ENCODE peak calls at places on chromosomes 2 and 18, in four cellular contexts. L, O, Y and H are unnamed samples.

GRCh38 chr2:61855178-61855523 is 1.3 kb upstream of the FAM161A start:
- DNase-seq in Y (no peak), L (no peak), O (no peak), H (no peak)

GRCh38 chr2:126482582-126483464 is 173.1 kb upstream of the GYPC start:
- DNase-seq in Y (no peak), L (no peak), O (no peak), H (no peak)

GRCh38 chr18:80246656-80247402 is 485 bp downstream of the PARD6G start:
- DNase-seq in O (no peak), L (no peak), Y (no peak), H (peak; percentile 93)

GRCh38 chr2:207823865-207824264 is 54.2 kb upstream of the FZD5 start:
- DNase-seq in Y (no peak), L (no peak), O (no peak), H (no peak)

GRCh38 chr18:28995319-28995718 is 818.4 kb upstream of the CDH2 start:
- DNase-seq in Y (no peak), O (no peak), L (peak; percentile 7), H (no peak)

GRCh38 chr18:77069931-77070330 is 62.7 kb downstream of the MBP start:
- DNase-seq in L (no peak), Y (peak; percentile 74), O (no peak), H (no peak)

GRCh38 chr2:170567427-170567826 is 147.7 kb upstream of the SP5 start:
- DNase-seq in L (no peak), O (no peak), Y (no peak), H (no peak)

GRCh38 chr18:66931010-66931409 is 327.1 kb upstream of the CDH19 start:
- DNase-seq in Y (no peak), O (no peak), L (no peak), H (no peak)

GRCh38 chr2:26720322-26721166 is 28.0 kb downstream of the KCNK3 start:
- DNase-seq in L (peak; percentile 82), O (peak; percentile 77), Y (no peak), H (peak; percentile 97)

GRCh38 chr2:203484266-203485112 is 50.6 kb downstream of the RAPH1 start:
- DNase-seq in L (peak; percentile 16), Y (peak; percentile 60), O (peak; percentile 30), H (no peak)

GRCh38 chr2:157971702-157972101 is 95.6 kb upstream of the ACVR1 start:
- DNase-seq in L (no peak), Y (no peak), O (no peak), H (no peak)

GRCh38 chr2:3040819-3041218 is 336.8 kb downstream of the EIPR1 start:
- DNase-seq in L (no peak), O (no peak), Y (no peak), H (no peak)

GRCh38 chr2:240319855-240320560 is 115.5 kb upstream of the GPC1 start:
- DNase-seq in O (no peak), Y (no peak), L (peak; percentile 97), H (peak; percentile 98)

GRCh38 chr2:129904532-129905446 is 74.7 kb upstream of the RAB6C start:
- DNase-seq in O (no peak), L (no peak), Y (no peak), H (no peak)

GRCh38 chr2:190896477-190896876 is 15.9 kb downstream of the GLS start:
- DNase-seq in L (no peak), O (no peak), Y (no peak), H (no peak)

GRCh38 chr18:8704361-8705279 is 736 bp upstream of the MTCL1 start:
- DNase-seq in L (peak; percentile 88), O (peak; percentile 84), Y (peak; percentile 76), H (peak; percentile 100)

GRCh38 chr2:86686905-86687304 is 33.2 kb upstream of the RMND5A start:
- DNase-seq in Y (no peak), L (no peak), O (no peak), H (no peak)

GRCh38 chr2:66700181-66700686 is 265.3 kb downstream of the MEIS1 start:
- DNase-seq in Y (no peak), O (no peak), L (no peak), H (no peak)

GRCh38 chr2:42854207-42854818 is 61.9 kb upstream of the HAAO start:
- DNase-seq in L (peak; percentile 23), O (peak; percentile 50), Y (no peak), H (no peak)

GRCh38 chr2:235330775-235331438 is 162.9 kb upstream of the AGAP1 start:
- DNase-seq in L (peak; percentile 94), O (no peak), Y (no peak), H (peak; percentile 92)

GRCh38 chr2:10504994-10505820 is 57.1 kb upstream of the ODC1 start:
- DNase-seq in L (no peak), Y (no peak), O (no peak), H (no peak)

GRCh38 chr18:71529708-71530303 is 1014.3 kb downstream of the CBLN2 start:
- DNase-seq in Y (no peak), L (no peak), O (no peak), H (no peak)

GRCh38 chr18:5662586-5663090 is 118.8 kb upstream of the EPB41L3 start:
- DNase-seq in Y (no peak), O (no peak), L (no peak), H (no peak)

GRCh38 chr2:16324544-16324937 is 341.1 kb downstream of the CYRIA start:
- DNase-seq in L (no peak), O (no peak), Y (no peak), H (no peak)

GRCh38 chr2:68045337-68045736 is 17.5 kb downstream of the C1D start:
- DNase-seq in Y (no peak), L (no peak), O (no peak), H (no peak)

GRCh38 chr2:149613712-149614111 is 26.1 kb upstream of the MMADHC start:
- DNase-seq in O (no peak), L (peak; percentile 88), Y (no peak), H (no peak)

GRCh38 chr18:79507076-79507545 is 111.4 kb downstream of the NFATC1 start:
- DNase-seq in L (no peak), O (peak; percentile 72), Y (peak; percentile 40), H (peak; percentile 96)

GRCh38 chr2:195837987-195838386 is 181.0 kb downstream of the SLC39A10 start:
- DNase-seq in L (peak; percentile 68), O (no peak), Y (no peak), H (peak; percentile 68)

GRCh38 chr2:40367652-40368051 is 84.2 kb downstream of the SLC8A1 start:
- DNase-seq in L (peak; percentile 93), Y (no peak), O (no peak), H (no peak)

GRCh38 chr2:225091336-225091735 is 49.1 kb upstream of the DOCK10 start:
- DNase-seq in Y (no peak), O (no peak), L (peak; percentile 98), H (peak; percentile 77)

GRCh38 chr2:19474128-19474527 is 115.7 kb upstream of the OSR1 start:
- DNase-seq in O (peak; percentile 41), Y (peak; percentile 55), L (peak; percentile 0), H (no peak)

GRCh38 chr18:79587298-79588125 is 92.1 kb upstream of the CTDP1 start:
- DNase-seq in O (peak; percentile 25), Y (no peak), L (no peak), H (peak; percentile 90)

GRCh38 chr2:46803551-46803885 is 112.1 kb downstream of the MCFD2 start:
- DNase-seq in Y (no peak), O (no peak), L (no peak), H (no peak)

GRCh38 chr18:46293699-46294300 is 189.6 kb downstream of the HAUS1 start:
- DNase-seq in Y (no peak), L (peak; percentile 8), O (no peak), H (no peak)

GRCh38 chr2:35410431-35411061 is 945.0 kb upstream of the CRIM1 start:
- DNase-seq in O (no peak), L (peak; percentile 29), Y (no peak), H (no peak)

GRCh38 chr2:124692707-124693106 is 667.6 kb downstream of the CNTNAP5 start:
- DNase-seq in Y (no peak), O (no peak), L (no peak), H (no peak)

GRCh38 chr2:28952806-28953190 is 28.3 kb upstream of the TOGARAM2 start:
- DNase-seq in Y (no peak), O (no peak), L (no peak), H (no peak)

GRCh38 chr2:60366178-60366577 is 187.3 kb downstream of the BCL11A start:
- DNase-seq in Y (no peak), L (no peak), O (no peak), H (no peak)

GRCh38 chr2:44009136-44009744 is 13.5 kb upstream of the LRPPRC start:
- DNase-seq in O (no peak), Y (no peak), L (no peak), H (no peak)
- H3K4me1 ChIP-seq in O (no peaks in the 10 kb centered on the region), Y (peaks cover 15% of the 10 kb centered on the region), L (no peaks in the 10 kb centered on the region), H (peaks cover 3% of the 10 kb centered on the region)

GRCh38 chr2:110120171-110121051 is 4.8 kb upstream of the MALL start:
- DNase-seq in Y (no peak), L (no peak), O (no peak), H (no peak)
- H3K4me1 ChIP-seq in Y (peaks cover 6% of the 10 kb centered on the region), L (no peaks in the 10 kb centered on the region), O (peaks cover 18% of the 10 kb centered on the region), H (peaks cover 21% of the 10 kb centered on the region)

GRCh38 chr2:179340678-179341077 is 76.0 kb upstream of the SESTD1 start:
- DNase-seq in O (no peak), L (peak; percentile 28), Y (no peak), H (no peak)
- H3K4me1 ChIP-seq in O (peaks cover 36% of the 10 kb centered on the region), L (peaks cover 4% of the 10 kb centered on the region), Y (no peaks in the 10 kb centered on the region), H (peaks cover 18% of the 10 kb centered on the region)

GRCh38 chr2:237590272-237591020 is at the start of gene RAB17:
- DNase-seq in L (peak; percentile 39), O (no peak), Y (no peak), H (peak; percentile 92)
- H3K4me1 ChIP-seq in L (peaks cover 6% of the 10 kb centered on the region), O (peaks cover 44% of the 10 kb centered on the region), Y (peaks cover 9% of the 10 kb centered on the region), H (peaks cover 12% of the 10 kb centered on the region)